ENCODE peak calls at places on chromosome 9, in ten cellular contexts. R is pancreas; Z is heart right ventricle; S is fibroblast of lung; M is CD8-positive, alpha-beta memory T cell; I is neural progenitor cell; D is neuronal stem cell; H is body of pancreas; U is lung; C is HL-60. G is an unnamed sample.

GRCh38 chr9:84187090-84187489 is 153.5 kb downstream of the SLC28A3 start:
- DNase-seq in R (no peak), Z (no peak), S (peak), M (no peak), I (no peak), D (no peak), H (no peak), U (no peak), C (no peak), G (no peak)

GRCh38 chr9:18245911-18246310 is 228.0 kb upstream of the ADAMTSL1 start:
- DNase-seq in R (no peak), Z (no peak), S (no peak), M (no peak), I (no peak), D (no peak), H (no peak), U (no peak), C (no peak), G (no peak)

GRCh38 chr9:128310461-128310860 is 11.8 kb downstream of the TRUB2 start:
- DNase-seq in R (no peak), Z (peak), S (no peak), M (no peak), I (no peak), D (no peak), H (no peak), U (no peak), C (no peak), G (no peak)

GRCh38 chr9:84271887-84272556 is 68.5 kb downstream of the SLC28A3 start:
- DNase-seq in R (no peak), Z (no peak), S (peak), M (no peak), I (peak), D (no peak), H (no peak), U (no peak), C (no peak), G (no peak)

GRCh38 chr9:96203867-96204412 is 98.0 kb downstream of the HSD17B3 start:
- DNase-seq in R (no peak), Z (no peak), S (peak), M (no peak), I (no peak), D (no peak), H (no peak), U (no peak), C (no peak), G (no peak)

GRCh38 chr9:21482213-21482612 is at the start of gene IFNE:
- DNase-seq in R (no peak), Z (no peak), S (no peak), M (no peak), I (no peak), D (no peak), H (no peak), U (no peak), C (no peak), G (no peak)

GRCh38 chr9:112558476-112558875 is 71.8 kb downstream of the KIAA1958 start:
- DNase-seq in R (no peak), Z (no peak), S (peak), M (no peak), I (no peak), D (no peak), H (no peak), U (no peak), C (no peak), G (no peak)

GRCh38 chr9:125929846-125930245 is 182.7 kb downstream of the PBX3 start:
- DNase-seq in R (no peak), Z (no peak), S (peak), M (no peak), I (no peak), D (no peak), H (no peak), U (no peak), C (no peak), G (no peak)

GRCh38 chr9:14500705-14501104 is 186.8 kb upstream of the NFIB start:
- DNase-seq in R (no peak), Z (no peak), S (no peak), M (no peak), I (peak), D (no peak), H (no peak), U (no peak), C (no peak), G (no peak)

GRCh38 chr9:76618762-76619161 is 145.5 kb upstream of the PCA3 start:
- DNase-seq in R (no peak), Z (no peak), S (peak), M (no peak), I (no peak), D (no peak), H (no peak), U (no peak), C (no peak), G (no peak)
- H3K27ac ChIP-seq in R (no peak), Z (no peak), S (peak), M (no peak), I (no peak), D (no peak), H (no peak), U (no peak), C (peak), G (no peak)

GRCh38 chr9:35771079-35771441 is 17.0 kb upstream of the MSMP start:
- DNase-seq in R (no peak), Z (peak), S (no peak), M (no peak), I (no peak), D (no peak), H (peak), U (no peak), C (no peak), G (no peak)

GRCh38 chr9:35771943-35772342 is 17.9 kb upstream of the MSMP start:
- DNase-seq in R (no peak), Z (no peak), S (no peak), M (no peak), I (no peak), D (no peak), H (peak), U (no peak), C (no peak), G (peak)

GRCh38 chr9:35767458-35767857 is 13.4 kb upstream of the MSMP start:
- DNase-seq in R (no peak), Z (no peak), S (no peak), M (no peak), I (no peak), D (no peak), H (no peak), U (no peak), C (no peak), G (no peak)

GRCh38 chr9:35774907-35775635 is 16.3 kb upstream of the NPR2 start:
- DNase-seq in R (no peak), Z (no peak), S (no peak), M (no peak), I (peak), D (no peak), H (no peak), U (no peak), C (peak), G (no peak)

DNA sequence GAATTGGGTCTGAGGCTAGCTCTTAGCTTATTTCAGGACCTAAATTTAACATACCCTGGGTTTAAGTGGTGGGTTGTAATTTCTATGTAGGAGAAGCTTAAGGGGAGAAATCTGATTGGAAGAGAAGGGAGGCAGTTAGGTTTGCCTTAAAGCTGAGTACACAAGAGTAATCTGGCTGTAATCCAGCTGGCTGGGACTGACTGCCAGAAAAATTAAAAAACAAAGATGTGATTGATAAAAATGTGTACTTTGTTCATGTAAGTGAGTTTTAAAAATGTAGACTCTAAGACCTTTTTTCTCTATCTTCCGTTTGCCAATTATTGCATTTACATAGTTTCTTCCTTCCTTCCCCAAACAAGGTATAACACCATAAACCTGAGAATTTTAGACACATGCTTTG is 17.4 kb upstream of the MSMP start:
- DNase-seq in R (peak), Z (no peak), S (no peak), M (no peak), I (no peak), D (no peak), H (peak), U (no peak), C (no peak), G (no peak)
- H3K27ac ChIP-seq in R (peak), Z (peak), S (no peak), M (no peak), I (no peak), D (no peak), H (peak), U (peak), C (no peak), G (peak)

DNA sequence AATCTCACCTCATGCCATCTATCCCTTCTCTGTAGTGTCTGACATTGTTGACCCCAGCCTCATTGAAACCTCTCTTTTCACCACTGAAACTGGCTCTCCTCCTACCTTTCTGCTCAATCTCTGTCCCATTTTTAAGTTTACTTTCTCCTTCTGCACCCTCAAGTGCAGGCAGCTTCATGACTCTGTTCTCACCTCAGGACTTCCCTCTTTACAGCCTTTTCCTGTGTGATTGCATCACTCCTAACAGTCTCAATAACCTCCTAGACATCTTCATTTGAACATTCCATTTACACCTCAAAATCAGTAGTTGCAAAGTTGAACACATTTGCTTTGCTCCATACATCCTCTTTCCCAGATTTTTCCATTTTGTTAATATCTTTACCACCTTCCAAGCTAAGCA is 172.1 kb downstream of the RASEF start:
- DNase-seq in R (no peak), Z (no peak), S (peak), M (no peak), I (no peak), D (no peak), H (no peak), U (no peak), C (no peak), G (no peak)
- H3K27ac ChIP-seq in R (no peak), Z (no peak), S (no peak), M (no peak), I (no peak), D (no peak), H (no peak), U (no peak), C (no peak), G (no peak)

GRCh38 chr9:95009459-95009858 is 283.0 kb downstream of the AOPEP start:
- DNase-seq in R (no peak), Z (no peak), S (peak), M (no peak), I (no peak), D (no peak), H (no peak), U (no peak), C (no peak), G (no peak)

GRCh38 chr9:95008151-95008771 is 281.8 kb downstream of the AOPEP start:
- DNase-seq in R (no peak), Z (no peak), S (no peak), M (no peak), I (no peak), D (no peak), H (peak), U (no peak), C (no peak), G (no peak)

GRCh38 chr9:95004452-95005275 is 278.2 kb downstream of the AOPEP start:
- DNase-seq in R (peak), Z (peak), S (peak), M (no peak), I (peak), D (no peak), H (peak), U (no peak), C (no peak), G (no peak)

GRCh38 chr9:95005276-95006141 is 279.0 kb downstream of the AOPEP start:
- DNase-seq in R (peak), Z (peak), S (no peak), M (no peak), I (peak), D (no peak), H (peak), U (no peak), C (no peak), G (no peak)

GRCh38 chr9:95007470-95007869 is 281.0 kb downstream of the AOPEP start:
- DNase-seq in R (no peak), Z (no peak), S (peak), M (no peak), I (no peak), D (no peak), H (peak), U (no peak), C (no peak), G (no peak)
- H3K27ac ChIP-seq in R (peak), Z (peak), S (peak), M (no peak), I (no peak), D (no peak), H (peak), U (peak), C (no peak), G (peak)

GRCh38 chr9:131203438-131204219 is 72.7 kb downstream of the FAM78A start:
- DNase-seq in R (no peak), Z (no peak), S (no peak), M (no peak), I (peak), D (no peak), H (no peak), U (no peak), C (no peak), G (no peak)

GRCh38 chr9:131204285-131204684 is 72.0 kb downstream of the FAM78A start:
- DNase-seq in R (no peak), Z (no peak), S (no peak), M (no peak), I (no peak), D (no peak), H (no peak), U (no peak), C (no peak), G (no peak)

GRCh38 chr9:131201856-131202255 is 74.5 kb downstream of the FAM78A start:
- DNase-seq in R (no peak), Z (no peak), S (no peak), M (no peak), I (no peak), D (no peak), H (no peak), U (no peak), C (no peak), G (no peak)

DNA sequence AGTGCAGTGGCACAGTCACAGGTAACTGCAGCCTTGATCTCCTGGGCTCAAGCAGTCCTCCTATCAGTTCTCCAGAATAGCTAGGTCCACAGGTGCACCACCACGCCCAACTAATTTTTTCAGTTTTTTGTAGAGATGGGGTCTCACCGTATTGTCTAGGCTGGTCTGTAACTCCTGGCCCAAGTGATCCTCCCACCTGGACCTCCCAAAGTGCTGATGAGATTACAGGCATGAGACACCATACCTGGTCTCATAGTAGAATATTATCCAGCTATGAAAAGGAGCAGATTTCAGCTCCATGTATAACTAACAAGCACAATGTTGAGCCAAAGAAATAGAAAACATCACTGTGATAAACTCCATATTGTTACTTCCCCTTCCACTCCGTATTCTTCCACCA is 69.8 kb downstream of the FAM78A start:
- DNase-seq in R (no peak), Z (no peak), S (no peak), M (no peak), I (no peak), D (no peak), H (no peak), U (no peak), C (no peak), G (no peak)
- H3K27ac ChIP-seq in R (no peak), Z (no peak), S (no peak), M (no peak), I (no peak), D (no peak), H (no peak), U (no peak), C (no peak), G (no peak)

GRCh38 chr9:131692612-131692976 is 47.3 kb downstream of the RAPGEF1 start:
- DNase-seq in R (no peak), Z (no peak), S (no peak), M (no peak), I (no peak), D (no peak), H (no peak), U (no peak), C (no peak), G (no peak)

GRCh38 chr9:131693163-131693562 is 46.7 kb downstream of the RAPGEF1 start:
- DNase-seq in R (no peak), Z (no peak), S (no peak), M (no peak), I (no peak), D (no peak), H (no peak), U (no peak), C (no peak), G (no peak)

GRCh38 chr9:131691969-131692611 is 47.8 kb downstream of the RAPGEF1 start:
- DNase-seq in R (no peak), Z (no peak), S (no peak), M (no peak), I (no peak), D (no peak), H (no peak), U (no peak), C (no peak), G (no peak)

GRCh38 chr9:131690462-131690861 is 49.4 kb downstream of the RAPGEF1 start:
- DNase-seq in R (no peak), Z (no peak), S (no peak), M (no peak), I (no peak), D (no peak), H (no peak), U (no peak), C (no peak), G (no peak)

DNA sequence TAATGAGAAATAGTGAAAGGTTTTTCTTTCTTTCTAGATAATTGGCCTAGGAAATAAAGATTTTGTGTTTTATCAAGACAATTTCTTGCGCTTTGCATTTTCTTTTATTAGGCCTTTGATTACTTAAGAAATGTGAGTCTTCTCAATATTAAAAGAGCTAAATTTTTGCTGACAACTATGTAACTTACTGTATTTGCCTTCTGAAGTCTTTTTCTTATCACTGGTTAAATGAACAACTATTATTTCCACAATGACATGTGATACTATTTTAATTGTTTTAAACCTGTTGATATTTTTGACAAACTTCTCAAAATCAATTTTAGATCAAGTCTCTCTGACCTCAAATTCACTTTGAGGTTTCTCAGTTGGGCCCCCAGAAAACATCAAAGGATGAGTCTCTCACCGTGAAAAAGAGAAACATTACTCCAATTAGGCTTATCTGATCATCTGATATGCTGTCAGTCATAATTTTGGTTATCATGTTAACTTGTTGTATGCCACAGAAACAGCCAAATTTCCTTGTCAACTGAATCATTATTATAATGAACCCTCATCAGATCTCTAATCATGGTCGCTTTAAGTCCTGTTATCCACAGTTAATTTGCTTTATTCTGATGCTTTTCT is 48.8 kb downstream of the RAPGEF1 start:
- DNase-seq in R (no peak), Z (no peak), S (no peak), M (peak), I (no peak), D (no peak), H (no peak), U (no peak), C (no peak), G (no peak)
- H3K27ac ChIP-seq in R (no peak), Z (no peak), S (no peak), M (no peak), I (no peak), D (no peak), H (no peak), U (no peak), C (no peak), G (no peak)

DNA sequence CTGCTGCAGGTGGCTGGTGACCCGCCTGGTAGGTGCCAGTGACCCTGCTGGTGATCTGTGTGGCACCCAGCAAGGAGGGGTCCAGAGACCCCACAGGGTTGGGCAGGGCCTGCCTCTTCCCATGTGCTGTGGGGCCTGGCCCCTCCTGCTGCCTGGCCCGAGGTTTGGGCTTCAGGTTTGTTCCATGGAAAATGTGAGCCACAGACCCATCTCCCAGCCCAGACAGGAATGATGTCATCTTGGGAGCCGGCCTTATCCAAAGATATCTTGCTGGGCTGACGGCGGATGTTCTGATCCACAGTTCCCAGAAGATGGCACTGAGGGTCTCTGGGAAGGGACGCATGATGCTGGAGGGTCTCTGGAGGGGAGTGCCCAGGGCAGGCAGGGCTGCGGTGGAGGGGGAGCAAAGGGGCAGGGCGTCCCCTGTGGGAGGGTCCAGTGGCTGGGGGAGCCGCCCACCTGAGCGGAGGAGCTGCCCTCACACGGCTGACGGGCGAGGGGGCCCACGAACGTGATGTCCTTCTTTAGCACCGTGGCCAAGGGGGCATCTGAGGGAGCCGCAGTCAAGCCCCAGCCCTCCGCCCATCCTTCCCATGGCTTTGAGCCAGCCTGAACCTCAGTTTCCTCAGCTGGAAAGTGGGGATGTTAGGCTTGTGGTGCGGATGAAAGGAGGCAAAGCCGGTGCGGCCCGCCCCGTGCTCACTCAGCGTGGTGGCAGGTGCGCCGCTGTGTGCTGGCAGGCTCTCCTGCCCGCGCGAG is 68.1 kb downstream of the COL5A1 start:
- DNase-seq in R (peak), Z (peak), S (peak), M (no peak), I (no peak), D (no peak), H (no peak), U (no peak), C (no peak), G (no peak)
- H3K27ac ChIP-seq in R (no peak), Z (peak), S (peak), M (no peak), I (no peak), D (no peak), H (no peak), U (no peak), C (no peak), G (no peak)